ENCODE peak calls at places on chromosomes 11 and 22, in six cellular contexts. G is T47D, X is left kidney, F is SJSA1, K is A549, I is NCI-H1092 treated with DMSO at 0.1 percent for 48 hours. J is an unnamed sample.

GRCh38 chr11:99325807-99326206 is 305.1 kb downstream of the CNTN5 start:
- DNase-seq in G (no peak), X (no peak), F (peak; percentile 48), K (peak; percentile 65), I (no peak), J (peak; percentile 58)

GRCh38 chr11:1231396-1232327 is 8.8 kb downstream of the MUC5B start:
- DNase-seq in G (no peak), X (no peak), F (no peak), K (no peak), I (no peak), J (no peak)

GRCh38 chr11:3671334-3672254 is at the start of gene CHRNA10:
- DNase-seq in G (no peak), X (peak; percentile 92), F (no peak), K (no peak), I (no peak), J (no peak)

GRCh38 chr11:11037162-11037732 is 179.4 kb upstream of the ZBED5 start:
- DNase-seq in G (no peak), X (no peak), F (no peak), K (no peak), I (no peak), J (no peak)

GRCh38 chr11:24623121-24623520 is 126.3 kb downstream of the LUZP2 start:
- DNase-seq in G (no peak), X (no peak), F (no peak), K (no peak), I (no peak), J (no peak)

GRCh38 chr11:12157241-12157661 is 46.9 kb downstream of the MICAL2 start:
- DNase-seq in G (no peak), X (no peak), F (no peak), K (no peak), I (no peak), J (no peak)

GRCh38 chr22:36136475-36136874 is 24.1 kb downstream of the APOL3 start:
- DNase-seq in G (no peak), X (no peak), F (peak; percentile 25), K (no peak), I (no peak), J (peak; percentile 10)

GRCh38 chr11:128512478-128513127 is 74.8 kb downstream of the ETS1 start:
- DNase-seq in G (no peak), X (no peak), F (no peak), K (no peak), I (no peak), J (no peak)

GRCh38 chr11:1922411-1923113 is 3.1 kb downstream of the TNNT3 start:
- DNase-seq in G (no peak), X (no peak), F (no peak), K (no peak), I (no peak), J (no peak)

GRCh38 chr22:22703715-22704114 is 59.3 kb downstream of the GGTLC2 start:
- DNase-seq in G (no peak), X (no peak), F (no peak), K (peak; percentile 61), I (no peak), J (no peak)

GRCh38 chr22:40381461-40381860 is 11.1 kb downstream of the SGSM3 start:
- DNase-seq in G (no peak), X (no peak), F (no peak), K (no peak), I (no peak), J (no peak)

GRCh38 chr22:50232481-50233151 is 12.2 kb downstream of the TUBGCP6 start:
- DNase-seq in G (no peak), X (no peak), F (no peak), K (no peak), I (no peak), J (no peak)

GRCh38 chr11:8328848-8329330 is 65.2 kb upstream of the LMO1 start:
- DNase-seq in G (peak; percentile 76), X (peak; percentile 93), F (peak; percentile 59), K (peak; percentile 88), I (peak; percentile 70), J (peak; percentile 91)

GRCh38 chr22:39718921-39719320 is 148.4 kb downstream of the CACNA1I start:
- DNase-seq in G (no peak), X (no peak), F (no peak), K (no peak), I (no peak), J (no peak)

GRCh38 chr11:66288138-66288865 is 641 bp downstream of the YIF1A start:
- DNase-seq in G (no peak), X (peak; percentile 62), F (peak; percentile 55), K (no peak), I (peak; percentile 34), J (no peak)

GRCh38 chr22:45911601-45912271 is 65.2 kb downstream of the WNT7B start:
- DNase-seq in G (no peak), X (no peak), F (no peak), K (peak; percentile 96), I (peak; percentile 44), J (no peak)

GRCh38 chr22:20750461-20751184 is 23.3 kb upstream of the SERPIND1 start:
- DNase-seq in G (no peak), X (peak; percentile 71), F (peak; percentile 80), K (peak; percentile 25), I (peak; percentile 97), J (peak; percentile 74)

GRCh38 chr22:49193348-49193747 is 634.3 kb downstream of the BRD1 start:
- DNase-seq in G (no peak), X (no peak), F (no peak), K (no peak), I (no peak), J (no peak)

GRCh38 chr11:44577231-44577834 is 11.9 kb downstream of the CD82 start:
- DNase-seq in G (peak; percentile 84), X (no peak), F (no peak), K (no peak), I (no peak), J (no peak)